ENCODE peak calls at places on chromosome 7, in eight cellular contexts. F is A549, Y is activated T-cell treated with anti-CD3 and anti-CD28 coated beads for 1 hour, S is T-helper 17 cell, C is M059J, B is cardiac muscle cell, E is GM12878, D is upper lobe of right lung. G is an unnamed sample.

GRCh38 chr7:93284908-93285307 is 52.7 kb downstream of the VPS50 start:
- DNase-seq in Y (no peak), B (peak), F (no peak), D (no peak), S (no peak), E (no peak), C (no peak), G (no peak)

GRCh38 chr7:69564454-69565417 is 33.5 kb upstream of the AUTS2 start:
- DNase-seq in D (no peak), Y (no peak), S (no peak), E (peak), F (no peak), B (peak), C (peak), G (no peak)

GRCh38 chr7:69640925-69641594 is 42.8 kb downstream of the AUTS2 start:
- DNase-seq in B (no peak), E (no peak), C (no peak), F (no peak), S (no peak), D (no peak), Y (no peak), G (no peak)

GRCh38 chr7:111560773-111561658 is 1.3 kb downstream of the IMMP2L start:
- DNase-seq in E (no peak), B (peak), D (no peak), F (no peak), Y (no peak), S (no peak), C (peak), G (no peak)

GRCh38 chr7:144796919-144797318 is 38.9 kb downstream of the TPK1 start:
- DNase-seq in C (no peak), F (no peak), Y (no peak), D (no peak), S (no peak), E (no peak), B (no peak), G (no peak)

GRCh38 chr7:54662701-54663100 is 96.3 kb downstream of the SEC61G start:
- DNase-seq in E (no peak), B (no peak), F (no peak), D (no peak), Y (no peak), S (no peak), C (no peak), G (no peak)

GRCh38 chr7:102875700-102876192 is 37.1 kb upstream of the LRRC17 start:
- DNase-seq in B (peak), C (peak), E (no peak), F (peak), S (no peak), D (no peak), Y (no peak), G (no peak)

GRCh38 chr7:158646766-158647474 is 57.7 kb downstream of the NCAPG2 start:
- DNase-seq in B (no peak), E (no peak), Y (no peak), D (no peak), S (no peak), F (no peak), C (no peak), G (no peak)

GRCh38 chr7:39042706-39043105 is 65.0 kb downstream of the POU6F2 start:
- DNase-seq in E (no peak), D (no peak), B (no peak), F (no peak), S (no peak), Y (no peak), C (no peak), G (no peak)

GRCh38 chr7:151439855-151440798 is at the start of gene CRYGN:
- DNase-seq in D (peak), S (no peak), F (no peak), E (no peak), B (no peak), C (no peak), Y (no peak), G (no peak)

GRCh38 chr7:24319209-24319608 is 35.2 kb downstream of the NPY start:
- DNase-seq in D (no peak), Y (no peak), E (no peak), S (no peak), C (no peak), B (no peak), F (no peak), G (no peak)

GRCh38 chr7:27239780-27240731 is 2.5 kb upstream of the EVX1 start:
- DNase-seq in B (no peak), Y (no peak), S (no peak), C (no peak), E (no peak), D (no peak), F (no peak), G (no peak)

G was measured in activated naive CD4-positive, alpha-beta T cell.